ENCODE peak calls at places on chromosome 7, in seven cellular contexts. One of them, this sample, is unnamed.

GRCh38 chr7:16694806-16695205 is 48.8 kb downstream of the BZW2 start:
- DNase-seq in B cell: no peak
- DNase-seq in stomach: no peak
- DNase-seq in AG04450: no peak
- DNase-seq in SK-MEL-5: no peak
- DNase-seq in KG1: no peak
- DNase-seq in GM10248: no peak
- DNase-seq in this sample: no peak

GRCh38 chr7:139737221-139738100 is 40.3 kb downstream of the HIPK2 start:
- DNase-seq in AG04450: no peak
- DNase-seq in stomach: no peak
- DNase-seq in GM10248: no peak
- DNase-seq in KG1: no peak
- DNase-seq in SK-MEL-5: no peak
- DNase-seq in B cell: peak; percentile 38
- DNase-seq in this sample: no peak

GRCh38 chr7:51629206-51629605 is 312.6 kb upstream of the COBL start:
- DNase-seq in SK-MEL-5: no peak
- DNase-seq in B cell: no peak
- DNase-seq in stomach: no peak
- DNase-seq in AG04450: no peak
- DNase-seq in KG1: no peak
- DNase-seq in GM10248: no peak
- DNase-seq in this sample: no peak

GRCh38 chr7:109376576-109376975 is 806.9 kb downstream of the DNAJB9 start:
- DNase-seq in GM10248: no peak
- DNase-seq in stomach: no peak
- DNase-seq in SK-MEL-5: no peak
- DNase-seq in B cell: no peak
- DNase-seq in KG1: no peak
- DNase-seq in AG04450: no peak
- DNase-seq in this sample: no peak

GRCh38 chr7:26083113-26083512 is 68.9 kb upstream of the NFE2L3 start:
- DNase-seq in stomach: no peak
- DNase-seq in SK-MEL-5: peak; percentile 19
- DNase-seq in KG1: no peak
- DNase-seq in B cell: no peak
- DNase-seq in GM10248: no peak
- DNase-seq in AG04450: no peak
- DNase-seq in this sample: no peak

GRCh38 chr7:28754027-28754426 is 204.1 kb downstream of the TRIL start:
- DNase-seq in B cell: no peak
- DNase-seq in AG04450: no peak
- DNase-seq in KG1: no peak
- DNase-seq in SK-MEL-5: peak; percentile 97
- DNase-seq in GM10248: peak; percentile 20
- DNase-seq in stomach: no peak
- DNase-seq in this sample: no peak

GRCh38 chr7:24917510-24918239 is 62.3 kb downstream of the OSBPL3 start:
- DNase-seq in AG04450: peak; percentile 58
- DNase-seq in SK-MEL-5: no peak
- DNase-seq in B cell: no peak
- DNase-seq in stomach: no peak
- DNase-seq in GM10248: no peak
- DNase-seq in KG1: no peak
- DNase-seq in this sample: no peak

GRCh38 chr7:106371629-106372028 is 86.8 kb upstream of the NAMPT start:
- DNase-seq in KG1: no peak
- DNase-seq in stomach: no peak
- DNase-seq in GM10248: no peak
- DNase-seq in AG04450: no peak
- DNase-seq in B cell: no peak
- DNase-seq in SK-MEL-5: peak; percentile 65
- DNase-seq in this sample: no peak

GRCh38 chr7:26081627-26082026 is 70.4 kb upstream of the NFE2L3 start:
- DNase-seq in AG04450: no peak
- DNase-seq in stomach: no peak
- DNase-seq in KG1: no peak
- DNase-seq in GM10248: no peak
- DNase-seq in B cell: no peak
- DNase-seq in SK-MEL-5: peak; percentile 21
- DNase-seq in this sample: no peak

GRCh38 chr7:142811154-142811737 is 40.5 kb downstream of the PRSS2 start:
- DNase-seq in SK-MEL-5: peak; percentile 85
- DNase-seq in stomach: no peak
- DNase-seq in B cell: peak; percentile 58
- DNase-seq in KG1: no peak
- DNase-seq in GM10248: no peak
- DNase-seq in AG04450: peak; percentile 8
- DNase-seq in this sample: no peak

GRCh38 chr7:81690251-81690650 is 79.6 kb downstream of the HGF start:
- DNase-seq in KG1: no peak
- DNase-seq in AG04450: no peak
- DNase-seq in B cell: no peak
- DNase-seq in stomach: no peak
- DNase-seq in SK-MEL-5: no peak
- DNase-seq in GM10248: no peak
- DNase-seq in this sample: peak; percentile 21

GRCh38 chr7:121023683-121024507 is 35.4 kb downstream of the CPED1 start:
- DNase-seq in KG1: no peak
- DNase-seq in SK-MEL-5: peak; percentile 33
- DNase-seq in GM10248: no peak
- DNase-seq in stomach: no peak
- DNase-seq in B cell: no peak
- DNase-seq in AG04450: no peak
- DNase-seq in this sample: no peak

GRCh38 chr7:149790146-149790548 is 16.8 kb upstream of the ZNF467 start:
- DNase-seq in AG04450: no peak
- DNase-seq in stomach: peak; percentile 51
- DNase-seq in SK-MEL-5: peak; percentile 43
- DNase-seq in GM10248: peak; percentile 44
- DNase-seq in KG1: no peak
- DNase-seq in B cell: no peak
- DNase-seq in this sample: peak; percentile 61

GRCh38 chr7:24604640-24605039 is 31.4 kb downstream of the PALS2 start:
- DNase-seq in stomach: no peak
- DNase-seq in SK-MEL-5: no peak
- DNase-seq in KG1: no peak
- DNase-seq in GM10248: no peak
- DNase-seq in AG04450: no peak
- DNase-seq in B cell: no peak
- DNase-seq in this sample: no peak

GRCh38 chr7:6649241-6649961 is 12.3 kb downstream of the ZNF316 start:
- DNase-seq in GM10248: no peak
- DNase-seq in SK-MEL-5: no peak
- DNase-seq in B cell: no peak
- DNase-seq in KG1: no peak
- DNase-seq in stomach: no peak
- DNase-seq in AG04450: no peak
- DNase-seq in this sample: no peak

GRCh38 chr7:96380111-96380512 is 58.2 kb upstream of the SLC25A13 start:
- DNase-seq in SK-MEL-5: no peak
- DNase-seq in B cell: no peak
- DNase-seq in stomach: no peak
- DNase-seq in KG1: no peak
- DNase-seq in GM10248: no peak
- DNase-seq in AG04450: no peak
- DNase-seq in this sample: no peak

GRCh38 chr7:1466524-1467271 is 7.4 kb upstream of the MICALL2 start:
- DNase-seq in AG04450: no peak
- DNase-seq in KG1: no peak
- DNase-seq in stomach: peak; percentile 72
- DNase-seq in GM10248: no peak
- DNase-seq in SK-MEL-5: no peak
- DNase-seq in B cell: no peak
- DNase-seq in this sample: no peak

GRCh38 chr7:29881724-29882123 is 75.4 kb downstream of the WIPF3 start:
- DNase-seq in SK-MEL-5: peak; percentile 58
- DNase-seq in B cell: no peak
- DNase-seq in GM10248: no peak
- DNase-seq in AG04450: no peak
- DNase-seq in stomach: no peak
- DNase-seq in KG1: no peak
- DNase-seq in this sample: no peak

GRCh38 chr7:132654150-132654549 is 77.9 kb upstream of the PLXNA4 start:
- DNase-seq in stomach: no peak
- DNase-seq in KG1: no peak
- DNase-seq in AG04450: no peak
- DNase-seq in B cell: no peak
- DNase-seq in GM10248: peak; percentile 59
- DNase-seq in SK-MEL-5: peak; percentile 59
- DNase-seq in this sample: no peak

GRCh38 chr7:150405584-150406310 is 26.6 kb downstream of the ZNF775 start:
- DNase-seq in AG04450: no peak
- DNase-seq in B cell: peak; percentile 59
- DNase-seq in SK-MEL-5: no peak
- DNase-seq in KG1: no peak
- DNase-seq in GM10248: no peak
- DNase-seq in stomach: no peak
- DNase-seq in this sample: no peak

GRCh38 chr7:127620406-127621233 is 2.7 kb upstream of the PAX4 start:
- DNase-seq in SK-MEL-5: no peak
- DNase-seq in GM10248: no peak
- DNase-seq in KG1: no peak
- DNase-seq in B cell: no peak
- DNase-seq in AG04450: no peak
- DNase-seq in stomach: no peak
- DNase-seq in this sample: no peak

GRCh38 chr7:24438232-24438631 is 135.0 kb upstream of the PALS2 start:
- DNase-seq in B cell: no peak
- DNase-seq in GM10248: no peak
- DNase-seq in AG04450: no peak
- DNase-seq in KG1: no peak
- DNase-seq in stomach: no peak
- DNase-seq in SK-MEL-5: no peak
- DNase-seq in this sample: no peak

GRCh38 chr7:123823898-123824753 is 20.8 kb upstream of the HYAL4 start:
- DNase-seq in AG04450: no peak
- DNase-seq in KG1: no peak
- DNase-seq in SK-MEL-5: no peak
- DNase-seq in B cell: no peak
- DNase-seq in stomach: no peak
- DNase-seq in GM10248: peak; percentile 42
- DNase-seq in this sample: no peak

GRCh38 chr7:133109816-133110215 is 27.9 kb upstream of the CHCHD3 start:
- DNase-seq in GM10248: no peak
- DNase-seq in stomach: no peak
- DNase-seq in SK-MEL-5: no peak
- DNase-seq in AG04450: no peak
- DNase-seq in KG1: no peak
- DNase-seq in B cell: no peak
- DNase-seq in this sample: no peak

GRCh38 chr7:130912910-130913720 is 179.1 kb upstream of the KLF14 start:
- DNase-seq in KG1: peak; percentile 52
- DNase-seq in GM10248: peak; percentile 71
- DNase-seq in SK-MEL-5: peak; percentile 98
- DNase-seq in stomach: peak; percentile 67
- DNase-seq in B cell: peak; percentile 82
- DNase-seq in AG04450: peak; percentile 95
- DNase-seq in this sample: peak; percentile 70

This sample was measured in breast epithelium.